ENCODE peak calls at places on chromosomes 13 and 19, in four cellular contexts. T is GM12878, H is HL-60, C is K562. U is an unnamed sample.

GRCh38 chr19:47296036-47296435 is 13.6 kb upstream of the C5AR1 start:
- DNase-seq in T (no peak), H (peak; percentile 52), C (peak; percentile 79), U (peak; percentile 55)

GRCh38 chr13:107765724-107766436 is 449.5 kb downstream of the LIG4 start:
- DNase-seq in T (no peak), H (no peak), C (no peak), U (no peak)

GRCh38 chr13:85386424-85386823 is 412.8 kb downstream of the SLITRK6 start:
- DNase-seq in T (no peak), H (no peak), C (no peak), U (no peak)

GRCh38 chr19:18478545-18479311 is 40.8 kb upstream of the ISYNA1 start:
- DNase-seq in T (peak; percentile 51), H (peak; percentile 96), C (no peak), U (peak; percentile 82)

GRCh38 chr19:14112051-14112808 is 5.3 kb downstream of the PRKACA start:
- DNase-seq in T (no peak), H (no peak), C (no peak), U (no peak)

GRCh38 chr19:44649578-44650145 is 6.0 kb downstream of the PVR start:
- DNase-seq in T (no peak), H (no peak), C (no peak), U (no peak)

GRCh38 chr19:47369923-47370625 is 21.0 kb downstream of the DHX34 start:
- DNase-seq in T (no peak), H (peak; percentile 62), C (no peak), U (no peak)

GRCh38 chr13:79128158-79128557 is 277.9 kb downstream of the RBM26 start:
- DNase-seq in T (peak; percentile 13), H (peak; percentile 80), C (no peak), U (no peak)

GRCh38 chr19:57664269-57665127 is 4.2 kb upstream of the ZSCAN4 start:
- DNase-seq in T (no peak), H (no peak), C (peak; percentile 52), U (peak; percentile 15)

GRCh38 chr19:44202470-44202869 is 9.9 kb upstream of the ZNF227 start:
- DNase-seq in T (no peak), H (no peak), C (no peak), U (no peak)

DNA sequence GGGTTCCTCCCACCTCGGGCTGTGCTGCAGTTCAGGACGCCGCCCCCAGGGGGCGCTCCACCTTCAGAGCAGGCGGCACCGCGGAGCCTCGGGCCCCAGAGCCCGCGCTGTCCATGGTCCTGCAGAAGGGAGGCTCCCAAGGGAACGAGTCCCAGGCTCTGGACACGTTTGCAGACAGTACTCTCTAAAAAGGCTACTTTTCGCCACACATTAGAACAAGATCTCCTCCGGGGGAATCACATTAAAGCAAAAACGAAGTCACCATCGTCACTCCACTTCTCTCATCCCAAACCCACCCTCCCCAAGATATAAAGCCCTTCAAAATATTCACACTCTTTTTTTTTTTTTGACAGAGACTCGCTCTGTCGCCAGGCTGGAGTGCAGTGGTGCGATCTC is 4.6 kb upstream of the SIGLEC10 start:
- DNase-seq in T (no peak), H (peak; percentile 78), C (peak; percentile 95), U (peak; percentile 76)
- TF ChIP-seq SPI1 in T (no peak), H (no peak), C (no peak), U (peak; percentile 23)

GRCh38 chr19:48533770-48534169 is 18.2 kb upstream of the SULT2B1 start:
- DNase-seq in T (no peak), H (no peak), C (no peak), U (no peak)
- TF ChIP-seq SPI1 in T (no peak), H (no peak), C (no peak), U (no peak)

GRCh38 chr19:2756921-2757881 is 17.4 kb upstream of the SLC39A3 start:
- DNase-seq in T (no peak), H (no peak), C (no peak), U (no peak)
- TF ChIP-seq SPI1 in T (no peak), H (no peak), C (no peak), U (no peak)

GRCh38 chr19:55528030-55528801 is 8.7 kb downstream of the SBK2 start:
- DNase-seq in T (no peak), H (no peak), C (no peak), U (no peak)
- TF ChIP-seq SPI1 in T (no peak), H (no peak), C (no peak), U (no peak)

U was measured in GM12891.